ENCODE peak calls at places on chromosomes 6 and 20, in seven cellular contexts. N is H9, A is IMR-90, L is mesendoderm, U is mesenchymal stem cell, Y is H1, X is trophoblast cell. G is an unnamed sample.

GRCh38 chr6:50724381-50725124 is 11.2 kb downstream of the TFAP2D start:
- DNase-seq in N (peak), A (no peak), L (no peak), U (no peak), Y (no peak), X (no peak), G (no peak)

GRCh38 chr20:61263084-61263695 is 11.1 kb downstream of the CDH4 start:
- DNase-seq in N (peak), A (peak), L (peak), U (peak), Y (peak), X (peak), G (no peak)

GRCh38 chr20:16271450-16271849 is 301.8 kb downstream of the KIF16B start:
- DNase-seq in N (no peak), A (no peak), L (no peak), U (no peak), Y (no peak), X (no peak), G (no peak)

GRCh38 chr6:13484138-13484708 is 3.2 kb downstream of the GFOD1 start:
- DNase-seq in N (no peak), A (no peak), L (no peak), U (peak), Y (no peak), X (peak), G (no peak)

GRCh38 chr6:140366991-140367390 is 992.5 kb upstream of the CITED2 start:
- DNase-seq in N (no peak), A (peak), L (peak), U (peak), Y (no peak), X (peak), G (no peak)

GRCh38 chr20:41818369-41818768 is 200.2 kb upstream of the CHD6 start:
- DNase-seq in N (no peak), A (no peak), L (no peak), U (no peak), Y (no peak), X (no peak), G (no peak)

GRCh38 chr6:130420911-130421310 is 55.1 kb downstream of the TMEM200A start:
- DNase-seq in N (no peak), A (no peak), L (peak), U (no peak), Y (no peak), X (no peak), G (no peak)

GRCh38 chr20:48012401-48012974 is 227.2 kb upstream of the SULF2 start:
- DNase-seq in N (no peak), A (peak), L (peak), U (peak), Y (no peak), X (peak), G (no peak)

GRCh38 chr6:2715737-2716136 is 35.0 kb downstream of the MYLK4 start:
- DNase-seq in N (no peak), A (no peak), L (no peak), U (no peak), Y (no peak), X (no peak), G (no peak)

GRCh38 chr20:5657190-5657872 is 92.9 kb upstream of the SHLD1 start:
- DNase-seq in N (no peak), A (peak), L (no peak), U (peak), Y (no peak), X (peak), G (no peak)

GRCh38 chr20:33721391-33722140 is 1.5 kb upstream of the PXMP4 start:
- DNase-seq in N (no peak), A (no peak), L (no peak), U (no peak), Y (no peak), X (no peak), G (no peak)

GRCh38 chr20:50758469-50758868 is 27.1 kb downstream of the PARD6B start:
- DNase-seq in N (no peak), A (peak), L (no peak), U (no peak), Y (no peak), X (no peak), G (no peak)

GRCh38 chr6:51855310-51856082 is 231.9 kb downstream of the PKHD1 start:
- DNase-seq in N (peak), A (peak), L (peak), U (peak), Y (no peak), X (peak), G (peak)

GRCh38 chr6:6545616-6546317 is 42.8 kb upstream of the LY86 start:
- DNase-seq in N (no peak), A (no peak), L (no peak), U (peak), Y (peak), X (no peak), G (no peak)

GRCh38 chr20:60009318-60009717 is 51.1 kb downstream of the CDH26 start:
- DNase-seq in N (no peak), A (no peak), L (no peak), U (no peak), Y (no peak), X (no peak), G (no peak)

GRCh38 chr20:63029358-63030121 is 22.8 kb upstream of the BHLHE23 start:
- DNase-seq in N (peak), A (no peak), L (peak), U (no peak), Y (no peak), X (peak), G (no peak)

GRCh38 chr20:63032861-63033634 is 26.3 kb upstream of the BHLHE23 start:
- DNase-seq in N (peak), A (no peak), L (peak), U (no peak), Y (peak), X (no peak), G (no peak)

GRCh38 chr20:63033635-63034510 is 27.1 kb upstream of the BHLHE23 start:
- DNase-seq in N (no peak), A (no peak), L (no peak), U (no peak), Y (no peak), X (no peak), G (no peak)

GRCh38 chr20:63031251-63032014 is 24.7 kb upstream of the BHLHE23 start:
- DNase-seq in N (no peak), A (no peak), L (no peak), U (no peak), Y (no peak), X (no peak), G (no peak)

GRCh38 chr20:63032026-63032800 is 25.4 kb upstream of the BHLHE23 start:
- DNase-seq in N (no peak), A (no peak), L (no peak), U (no peak), Y (no peak), X (peak), G (no peak)
- H3K4ac ChIP-seq in N (no peak), A (no peak), L (no peak), U (no peak), Y (peak), X (no peak), G (no peak)

DNA sequence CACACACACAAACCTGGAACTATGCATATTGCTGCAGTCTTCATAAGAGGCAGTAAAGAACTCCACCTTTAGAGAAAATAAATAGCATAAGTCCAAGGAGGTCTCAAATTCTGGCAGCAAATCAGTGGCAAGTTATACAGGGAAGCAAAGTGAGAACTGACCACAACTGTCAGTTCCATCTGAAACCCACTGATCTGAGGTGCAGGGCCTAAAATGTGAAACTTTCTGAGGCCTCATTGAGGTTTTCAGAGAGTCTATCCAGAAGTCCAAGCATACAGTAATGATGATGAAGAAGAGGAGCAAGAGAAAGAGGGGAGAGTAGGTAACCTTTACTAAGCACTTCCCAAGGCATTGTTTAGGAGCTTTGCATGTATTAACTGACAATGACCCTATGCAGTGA is 36.3 kb downstream of the MTFR2 start:
- DNase-seq in N (no peak), A (no peak), L (no peak), U (no peak), Y (no peak), X (no peak), G (no peak)
- H3K4ac ChIP-seq in N (no peak), A (no peak), L (no peak), U (no peak), Y (no peak), X (no peak), G (no peak)

GRCh38 chr6:37668251-37668650 is 29.4 kb downstream of the MDGA1 start:
- DNase-seq in N (no peak), A (no peak), L (no peak), U (no peak), Y (no peak), X (no peak), G (no peak)

GRCh38 chr6:37669887-37670437 is 27.7 kb downstream of the MDGA1 start:
- DNase-seq in N (no peak), A (no peak), L (no peak), U (no peak), Y (no peak), X (no peak), G (no peak)

GRCh38 chr6:37667050-37667814 is 30.5 kb downstream of the MDGA1 start:
- DNase-seq in N (no peak), A (peak), L (peak), U (peak), Y (no peak), X (no peak), G (no peak)

GRCh38 chr6:37671061-37671460 is 26.6 kb downstream of the MDGA1 start:
- DNase-seq in N (no peak), A (no peak), L (no peak), U (no peak), Y (no peak), X (no peak), G (no peak)

DNA sequence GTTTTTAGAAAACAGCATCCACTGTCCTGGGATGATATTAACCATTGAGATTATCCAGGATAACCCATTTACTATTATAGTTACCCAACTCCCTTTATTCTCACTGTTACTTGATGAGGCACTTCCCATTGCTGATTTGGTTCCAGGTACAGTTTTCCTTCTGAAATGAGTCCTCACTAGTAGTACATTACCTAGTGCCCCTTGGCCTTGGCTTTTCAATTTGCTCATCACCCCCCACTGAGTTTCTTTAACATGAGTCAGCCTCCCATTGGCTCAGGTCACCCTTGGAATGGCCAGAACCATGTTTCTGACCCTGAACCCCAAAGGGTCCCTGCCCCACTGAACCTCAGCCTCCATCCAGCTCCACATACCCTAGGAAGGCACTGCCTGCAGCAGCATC is 28.4 kb downstream of the MDGA1 start:
- DNase-seq in N (no peak), A (no peak), L (no peak), U (no peak), Y (no peak), X (no peak), G (no peak)
- H3K4ac ChIP-seq in N (no peak), A (no peak), L (no peak), U (no peak), Y (no peak), X (no peak), G (no peak)

GRCh38 chr20:37894454-37894853 is 8.5 kb upstream of the VSTM2L start:
- DNase-seq in N (no peak), A (no peak), L (no peak), U (no peak), Y (no peak), X (no peak), G (no peak)
- H3K4ac ChIP-seq in N (no peak), A (no peak), L (no peak), U (no peak), Y (no peak), X (no peak), G (no peak)

GRCh38 chr20:14193885-14194284 is 143.5 kb downstream of the FLRT3 start:
- DNase-seq in N (no peak), A (no peak), L (peak), U (no peak), Y (no peak), X (no peak), G (no peak)

GRCh38 chr20:14197097-14197496 is 140.3 kb downstream of the FLRT3 start:
- DNase-seq in N (no peak), A (peak), L (no peak), U (peak), Y (no peak), X (no peak), G (no peak)

GRCh38 chr20:14189794-14190402 is 147.5 kb downstream of the FLRT3 start:
- DNase-seq in N (no peak), A (peak), L (peak), U (peak), Y (no peak), X (no peak), G (no peak)

GRCh38 chr20:14191559-14191958 is 145.9 kb downstream of the FLRT3 start:
- DNase-seq in N (no peak), A (no peak), L (no peak), U (no peak), Y (no peak), X (no peak), G (no peak)

GRCh38 chr20:14193443-14193842 is 144.0 kb downstream of the FLRT3 start:
- DNase-seq in N (peak), A (no peak), L (peak), U (no peak), Y (no peak), X (no peak), G (no peak)
- H3K4ac ChIP-seq in N (no peak), A (no peak), L (no peak), U (no peak), Y (no peak), X (no peak), G (no peak)

GRCh38 chr20:44526129-44526528 is 4.3 kb upstream of the SERINC3 start:
- DNase-seq in N (peak), A (peak), L (peak), U (no peak), Y (no peak), X (peak), G (no peak)
- H3K4ac ChIP-seq in N (no peak), A (peak), L (peak), U (no peak), Y (no peak), X (no peak), G (no peak)

G was measured in neuronal stem cell.